ENCODE peak calls at places on chromosomes 7 and 10, in five cellular contexts. B is IMR-90, M is A549, R is SK-N-SH, T is HepG2. V is an unnamed sample.

GRCh38 chr10:34581871-34582532 is 233.1 kb downstream of the PARD3 start:
- DNase-seq in B (peak), M (no peak), R (no peak), T (no peak), V (no peak)

GRCh38 chr7:143882020-143882610 is 19.9 kb downstream of the TCAF1 start:
- DNase-seq in B (peak), M (no peak), R (peak), T (peak), V (peak)

GRCh38 chr10:132861116-132861691 is 75.3 kb upstream of the NKX6-2 start:
- DNase-seq in B (no peak), M (no peak), R (no peak), T (no peak), V (no peak)

GRCh38 chr7:157458254-157458633 is 121.4 kb downstream of the DNAJB6 start:
- DNase-seq in B (no peak), M (no peak), R (no peak), T (no peak), V (no peak)

GRCh38 chr7:42338231-42339222 is 101.5 kb upstream of the GLI3 start:
- DNase-seq in B (peak), M (no peak), R (no peak), T (no peak), V (no peak)

GRCh38 chr10:38212460-38212859 is 118.3 kb downstream of the ZNF37A start:
- DNase-seq in B (no peak), M (no peak), R (no peak), T (no peak), V (no peak)

GRCh38 chr7:141949068-141949467 is 2.3 kb upstream of the CLEC5A start:
- DNase-seq in B (no peak), M (no peak), R (no peak), T (no peak), V (no peak)

GRCh38 chr7:95777266-95777665 is 4.9 kb downstream of the DYNC1I1 start:
- DNase-seq in B (no peak), M (no peak), R (no peak), T (no peak), V (no peak)

GRCh38 chr7:28509256-28510021 is 97.1 kb downstream of the CREB5 start:
- DNase-seq in B (no peak), M (no peak), R (no peak), T (no peak), V (no peak)

GRCh38 chr10:126331101-126331500 is 57.2 kb downstream of the ADAM12 start:
- DNase-seq in B (peak), M (no peak), R (no peak), T (no peak), V (no peak)

GRCh38 chr10:34916368-34916767 is 101.3 kb upstream of the PARD3 start:
- DNase-seq in B (peak), M (no peak), R (no peak), T (no peak), V (no peak)

GRCh38 chr10:118342638-118343020 is 505 bp upstream of the FAM204A start:
- DNase-seq in B (no peak), M (no peak), R (no peak), T (peak), V (no peak)

GRCh38 chr10:356452-356851 is 221.2 kb downstream of the ZMYND11 start:
- DNase-seq in B (no peak), M (no peak), R (no peak), T (no peak), V (no peak)

GRCh38 chr7:148958061-148958460 is 70.2 kb downstream of the PDIA4 start:
- DNase-seq in B (no peak), M (no peak), R (no peak), T (no peak), V (no peak)

GRCh38 chr7:37482505-37482904 is 33.8 kb upstream of the ELMO1 start:
- DNase-seq in B (no peak), M (no peak), R (no peak), T (no peak), V (no peak)

GRCh38 chr10:56466005-56466404 is 104.9 kb upstream of the ZWINT start:
- DNase-seq in B (no peak), M (no peak), R (no peak), T (no peak), V (no peak)

GRCh38 chr10:1507436-1507835 is 229.9 kb downstream of the ADARB2 start:
- DNase-seq in B (no peak), M (no peak), R (no peak), T (no peak), V (no peak)

GRCh38 chr7:54788664-54789063 is 29.7 kb upstream of the SEC61G start:
- DNase-seq in B (peak), M (peak), R (peak), T (peak), V (peak)

GRCh38 chr10:49612513-49613159 is 1.2 kb upstream of the CHAT start:
- DNase-seq in B (no peak), M (no peak), R (no peak), T (peak), V (no peak)

GRCh38 chr7:113752289-113752688 is 166.5 kb downstream of the PPP1R3A start:
- DNase-seq in B (no peak), M (no peak), R (no peak), T (no peak), V (no peak)

GRCh38 chr10:127612-128432 is 7.4 kb upstream of the ZMYND11 start:
- DNase-seq in B (no peak), M (no peak), R (no peak), T (no peak), V (no peak)

GRCh38 chr7:32048970-32049369 is 21.2 kb downstream of the PDE1C start:
- DNase-seq in B (no peak), M (no peak), R (no peak), T (no peak), V (no peak)

GRCh38 chr7:128108129-128108528 is 76.9 kb upstream of the LRRC4 start:
- DNase-seq in B (no peak), M (no peak), R (peak), T (no peak), V (no peak)

GRCh38 chr10:23864631-23865147 is 344.2 kb upstream of the KIAA1217 start:
- DNase-seq in B (no peak), M (no peak), R (no peak), T (peak), V (no peak)

GRCh38 chr7:927031-927671 is 27.3 kb downstream of the ADAP1 start:
- DNase-seq in B (no peak), M (no peak), R (no peak), T (peak), V (no peak)

GRCh38 chr10:132059760-132060508 is 5.8 kb upstream of the JAKMIP3 start:
- DNase-seq in B (no peak), M (no peak), R (no peak), T (no peak), V (peak)

GRCh38 chr7:32178731-32179366 is 108.6 kb upstream of the PDE1C start:
- DNase-seq in B (no peak), M (no peak), R (no peak), T (no peak), V (no peak)

GRCh38 chr7:119102294-119102693 is 877.8 kb downstream of the ANKRD7 start:
- DNase-seq in B (no peak), M (no peak), R (no peak), T (no peak), V (no peak)

GRCh38 chr10:89690027-89690426 is 11.4 kb upstream of the KIF20B start:
- DNase-seq in B (peak), M (no peak), R (no peak), T (no peak), V (no peak)

GRCh38 chr7:153452661-153453060 is 599.5 kb upstream of the DPP6 start:
- DNase-seq in B (no peak), M (no peak), R (no peak), T (no peak), V (no peak)

GRCh38 chr7:36346260-36346831 is 43.3 kb upstream of the ANLN start:
- DNase-seq in B (no peak), M (no peak), R (no peak), T (no peak), V (no peak)

GRCh38 chr7:19116121-19117080 is 1.0 kb downstream of the TWIST1 start:
- DNase-seq in B (peak), M (peak), R (peak), T (no peak), V (peak)
- TF ChIP-seq RFX5 in B (no peak), M (no peak), R (no peak), T (no peak), V (no peak)

GRCh38 chr10:17232276-17232987 is 4.4 kb downstream of the VIM start:
- DNase-seq in B (peak), M (no peak), R (no peak), T (no peak), V (no peak)
- H3K4me3 ChIP-seq in B (peak), M (peak), R (peak), T (no peak), V (no peak)

GRCh38 chr7:129886818-129887186 is 66.0 kb downstream of the UBE2H start:
- DNase-seq in B (no peak), M (no peak), R (no peak), T (no peak), V (no peak)
- TF ChIP-seq RFX5 in B (no peak), M (no peak), R (no peak), T (no peak), V (no peak)

DNA sequence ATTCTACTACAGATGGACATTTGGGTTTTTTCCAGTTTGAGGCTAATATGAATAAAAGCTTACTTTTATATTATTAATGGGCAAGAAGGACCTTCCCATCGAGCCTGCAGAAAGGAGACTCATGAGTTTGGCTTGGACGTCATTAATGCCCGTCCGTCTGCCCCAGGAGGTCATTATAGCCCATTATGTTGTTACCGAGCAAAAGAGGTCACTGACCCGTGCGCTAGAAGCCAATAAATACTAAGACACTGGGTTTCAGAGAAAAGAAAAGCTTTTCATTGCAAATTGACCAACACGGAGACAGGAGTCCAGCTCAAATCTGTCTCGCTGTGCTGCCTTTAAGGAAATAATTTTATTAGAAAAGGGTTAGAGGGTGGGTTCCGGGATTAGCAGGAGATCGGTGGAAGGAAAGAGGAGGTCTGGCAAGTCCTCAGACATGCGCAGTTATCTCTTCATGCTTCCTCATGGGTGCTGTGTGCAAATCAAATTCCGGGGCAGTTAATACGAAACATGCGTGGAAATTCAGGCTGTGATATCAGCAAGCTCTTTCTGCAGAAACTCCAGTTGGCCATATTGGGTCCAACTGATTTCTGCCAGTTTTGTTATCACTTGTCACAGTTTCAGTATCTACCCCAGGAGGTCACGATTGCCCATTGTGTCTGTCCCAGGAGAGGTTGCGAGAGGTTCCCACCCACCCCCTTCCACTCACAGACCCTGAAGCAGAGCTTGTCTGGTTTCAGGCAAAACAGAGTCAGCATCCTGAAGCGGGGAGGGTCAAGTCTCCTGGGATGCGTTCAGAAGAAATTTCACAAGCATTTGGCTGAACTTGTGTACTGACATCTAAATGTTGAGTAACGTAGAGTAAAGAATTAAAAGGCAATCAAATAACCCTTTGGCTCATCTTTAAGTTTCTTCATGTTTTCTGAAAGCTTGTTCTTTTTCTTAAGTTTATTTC is 1.1 kb upstream of the GALNTL5 start:
- DNase-seq in B (no peak), M (no peak), R (peak), T (no peak), V (peak)
- H3K4me3 ChIP-seq in B (no peak), M (no peak), R (no peak), T (no peak), V (no peak)

DNA sequence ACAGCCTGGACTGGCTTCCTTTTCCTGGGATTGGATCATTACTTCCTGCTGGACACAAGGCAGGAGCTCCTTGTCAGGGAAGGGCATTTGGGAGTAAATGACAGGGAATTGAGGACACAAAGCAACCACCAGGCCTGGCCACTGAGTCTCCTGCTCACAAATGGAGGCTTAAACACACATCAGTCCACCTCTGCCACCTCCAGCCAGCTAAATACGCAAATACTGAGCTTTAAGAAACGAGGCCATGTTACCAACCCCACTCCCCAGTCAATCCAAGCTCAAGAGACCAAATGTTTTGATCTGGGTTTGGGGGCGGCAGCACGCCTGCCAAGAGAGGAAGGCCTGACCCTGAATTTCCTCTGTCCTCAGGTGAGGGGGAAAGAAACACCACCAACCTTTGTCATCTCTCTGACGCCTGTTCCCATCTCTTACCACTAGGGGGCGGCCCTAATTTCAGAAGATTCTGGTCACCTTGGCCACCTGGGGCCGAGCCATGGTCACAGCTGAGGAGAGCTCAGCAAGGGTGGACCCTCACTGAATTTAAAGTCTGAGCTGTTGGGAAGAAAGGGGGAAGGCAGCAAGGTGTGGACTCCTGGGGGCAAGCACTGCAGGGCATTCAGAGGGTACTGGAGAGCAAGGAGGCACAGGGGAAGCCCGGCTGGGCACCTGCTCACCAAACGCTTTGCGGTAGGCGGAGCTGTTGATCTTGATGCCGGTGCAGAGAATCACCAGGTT is 16.5 kb downstream of the AIFM2 start:
- DNase-seq in B (peak), M (peak), R (peak), T (peak), V (peak)
- TF ChIP-seq RFX5 in B (no peak), M (no peak), R (no peak), T (no peak), V (no peak)

GRCh38 chr7:7922684-7923385 is 45.8 kb upstream of the GLCCI1 start:
- DNase-seq in B (no peak), M (no peak), R (no peak), T (peak), V (no peak)
- H3K4me3 ChIP-seq in B (no peak), M (no peak), R (no peak), T (no peak), V (no peak)

GRCh38 chr10:73446926-73447325 is 13.6 kb upstream of the MSS51 start:
- DNase-seq in B (no peak), M (no peak), R (no peak), T (no peak), V (no peak)

DNA sequence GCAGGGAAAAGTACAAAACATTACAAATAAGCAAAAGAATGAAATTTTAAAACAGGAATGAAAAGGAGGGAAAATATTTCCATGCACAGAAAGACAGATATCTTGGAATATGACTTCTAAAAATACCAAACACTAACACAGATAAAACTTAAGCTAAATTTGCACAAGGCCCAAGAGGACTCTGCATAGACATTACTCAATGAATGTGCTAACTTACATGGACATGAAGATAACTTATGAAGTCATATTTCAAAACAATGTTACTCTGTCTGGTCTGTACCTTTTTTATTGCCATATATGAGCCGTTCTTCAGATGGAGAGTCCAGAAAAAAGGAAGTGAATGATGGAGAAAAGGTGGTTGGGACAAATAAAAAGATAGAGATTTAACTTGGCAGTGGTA is 15.0 kb upstream of the MSS51 start:
- DNase-seq in B (no peak), M (no peak), R (no peak), T (no peak), V (no peak)
- TF ChIP-seq RFX5 in B (no peak), M (no peak), R (no peak), T (no peak), V (no peak)